ENCODE peak calls at places on chromosome 11, in four cellular contexts. V, U, H and B are unnamed samples.

GRCh38 chr11:44409071-44409470 is 99.1 kb upstream of the ALX4 start:
- DNase-seq in H (no peak), U (no peak), V (no peak), B (no peak)

GRCh38 chr11:87832216-87832615 is 343.0 kb downstream of the RAB38 start:
- DNase-seq in H (no peak), U (no peak), V (no peak), B (no peak)

GRCh38 chr11:723120-723883 is 17.3 kb downstream of the EPS8L2 start:
- DNase-seq in H (peak; percentile 53), U (peak; percentile 70), V (no peak), B (peak; percentile 68)

GRCh38 chr11:130813196-130813595 is 103.1 kb downstream of the SNX19 start:
- DNase-seq in V (no peak), U (no peak), H (no peak), B (no peak)

GRCh38 chr11:103055174-103055890 is 36.6 kb downstream of the DCUN1D5 start:
- DNase-seq in U (peak; percentile 40), V (no peak), H (peak; percentile 61), B (no peak)

GRCh38 chr11:117295438-117296137 is 4.4 kb downstream of the BACE1-AS start:
- DNase-seq in H (no peak), U (no peak), V (peak; percentile 76), B (no peak)

GRCh38 chr11:64558065-64558745 is 32.8 kb upstream of the SLC22A12 start:
- DNase-seq in V (no peak), H (no peak), U (no peak), B (no peak)

GRCh38 chr11:127454856-127455255 is 454.3 kb upstream of the KIRREL3 start:
- DNase-seq in V (no peak), H (no peak), U (peak; percentile 70), B (no peak)

GRCh38 chr11:115605397-115606222 is 101.4 kb upstream of the CADM1 start:
- DNase-seq in H (no peak), V (no peak), U (no peak), B (no peak)

GRCh38 chr11:93727985-93728791 is 13.1 kb downstream of the TAF1D start:
- DNase-seq in H (no peak), U (no peak), V (no peak), B (no peak)

GRCh38 chr11:13119361-13119760 is 110.2 kb downstream of the RASSF10 start:
- DNase-seq in V (no peak), U (no peak), H (no peak), B (no peak)

GRCh38 chr11:36131719-36132349 is 157.4 kb downstream of the COMMD9 start:
- DNase-seq in V (peak; percentile 67), U (peak; percentile 81), H (peak; percentile 7), B (peak; percentile 51)

GRCh38 chr11:118135051-118135795 is 17.4 kb downstream of the SCN4B start:
- DNase-seq in V (no peak), H (no peak), U (no peak), B (no peak)

GRCh38 chr11:134124660-134125451 is 56.0 kb downstream of the JAM3 start:
- DNase-seq in H (no peak), V (peak; percentile 71), U (peak; percentile 70), B (peak; percentile 38)

GRCh38 chr11:117143390-117143789 is 697 bp upstream of the PAFAH1B2 start:
- DNase-seq in U (peak; percentile 69), H (peak; percentile 35), V (peak; percentile 55), B (peak; percentile 55)

GRCh38 chr11:104134760-104135159 is 29.2 kb downstream of the PDGFD start:
- DNase-seq in U (peak; percentile 34), V (no peak), H (no peak), B (no peak)

GRCh38 chr11:17861036-17861755 is 126.6 kb downstream of the KCNC1 start:
- DNase-seq in U (no peak), V (no peak), H (no peak), B (no peak)

GRCh38 chr11:114386545-114386944 is 13.8 kb downstream of the C11orf71 start:
- DNase-seq in H (no peak), V (no peak), U (peak; percentile 28), B (no peak)

GRCh38 chr11:120029321-120029720 is 108.6 kb downstream of the TRIM29 start:
- DNase-seq in U (no peak), V (no peak), H (no peak), B (no peak)

GRCh38 chr11:75078233-75078632 is 18.4 kb downstream of the OR2AT4 start:
- DNase-seq in V (no peak), U (no peak), H (no peak), B (peak; percentile 25)

GRCh38 chr11:108697872-108698473 is 33.1 kb downstream of the DDX10 start:
- DNase-seq in H (peak; percentile 83), U (peak; percentile 85), V (peak; percentile 48), B (peak; percentile 47)

GRCh38 chr11:74004046-74004693 is 4.7 kb downstream of the UCP3 start:
- DNase-seq in V (no peak), H (no peak), U (no peak), B (no peak)

GRCh38 chr11:75271730-75272129 is 31.2 kb downstream of the TPBGL start:
- DNase-seq in U (no peak), H (no peak), V (peak; percentile 21), B (no peak)

GRCh38 chr11:81071641-81072040 is 1630.8 kb upstream of the TENM4 start:
- DNase-seq in H (no peak), U (no peak), V (no peak), B (no peak)

GRCh38 chr11:68935066-68935465 is 31.4 kb downstream of the IGHMBP2 start:
- DNase-seq in U (no peak), H (no peak), V (no peak), B (no peak)

GRCh38 chr11:57310630-57311086 is 14.1 kb downstream of the TNKS1BP1 start:
- DNase-seq in U (peak; percentile 63), H (no peak), V (no peak), B (no peak)

GRCh38 chr11:45795379-45795778 is 9.6 kb upstream of the SLC35C1 start:
- DNase-seq in H (no peak), U (no peak), V (no peak), B (no peak)

GRCh38 chr11:44899959-44900358 is 50.7 kb downstream of the TP53I11 start:
- DNase-seq in H (no peak), U (peak; percentile 49), V (no peak), B (peak; percentile 68)

GRCh38 chr11:67673902-67674301 is 521 bp downstream of the ALDH3B2 start:
- DNase-seq in H (no peak), V (no peak), U (no peak), B (no peak)

GRCh38 chr11:115290479-115291390 is 213.5 kb downstream of the CADM1 start:
- DNase-seq in V (no peak), H (no peak), U (no peak), B (no peak)

GRCh38 chr11:10268746-10269487 is 25.1 kb downstream of the SBF2 start:
- DNase-seq in U (no peak), H (no peak), V (no peak), B (no peak)

GRCh38 chr11:129223701-129224149 is 31.6 kb upstream of the ARHGAP32 start:
- DNase-seq in U (no peak), V (no peak), H (no peak), B (no peak)

GRCh38 chr11:129573161-129573560 is 197.5 kb downstream of the BARX2 start:
- DNase-seq in H (no peak), V (no peak), U (no peak), B (no peak)

GRCh38 chr11:125933030-125933813 is 12.6 kb upstream of the VSIG10L2 start:
- DNase-seq in U (no peak), V (no peak), H (no peak), B (no peak)